ENCODE peak calls at places on chromosomes 6 and 20, in seven cellular contexts. E is vagina, B is suprapubic skin, Q is HepG2, R is endothelial cell of umbilical vein, M is breast epithelium, I is prostate gland. P is an unnamed sample.
A peak's percentile ranks its signal among the peaks of the same experiment; 100 is the strongest.

GRCh38 chr20:17990278-17990972 is 21.6 kb downstream of the MGME1 start:
- DNase-seq in B (no peak), I (no peak), Q (no peak), M (no peak), E (no peak), R (no peak), P (no peak)

GRCh38 chr20:47876348-47877056 is 91.2 kb upstream of the SULF2 start:
- DNase-seq in E (no peak), M (no peak), Q (no peak), R (peak; percentile 20), B (no peak), I (no peak), P (no peak)

GRCh38 chr6:11648436-11648775 is 110.9 kb downstream of the TMEM170B start:
- DNase-seq in I (no peak), M (no peak), R (no peak), B (no peak), E (no peak), Q (no peak), P (no peak)

GRCh38 chr6:167210375-167211295 is 52.9 kb upstream of the GPR31 start:
- DNase-seq in Q (peak; percentile 97), B (no peak), R (no peak), M (no peak), E (no peak), I (peak; percentile 54), P (no peak)

GRCh38 chr6:143877584-143878271 is 13.5 kb downstream of the ZC2HC1B start:
- DNase-seq in B (no peak), R (no peak), Q (no peak), I (no peak), E (no peak), M (no peak), P (no peak)

GRCh38 chr20:4369798-4370124 is 351.9 kb upstream of the PRND start:
- DNase-seq in E (no peak), B (no peak), Q (no peak), R (peak; percentile 35), I (no peak), M (no peak), P (no peak)

GRCh38 chr6:105179244-105180065 is at the start of gene POPDC3:
- DNase-seq in B (no peak), I (no peak), R (no peak), M (no peak), Q (no peak), E (no peak), P (no peak)

GRCh38 chr6:135358251-135358821 is 139.2 kb downstream of the AHI1 start:
- DNase-seq in I (no peak), E (no peak), Q (no peak), R (peak; percentile 46), B (no peak), M (no peak), P (no peak)

GRCh38 chr6:143236151-143236788 is 175.6 kb downstream of the AIG1 start:
- DNase-seq in M (no peak), Q (no peak), R (no peak), I (no peak), E (no peak), B (no peak), P (no peak)

GRCh38 chr6:163533443-163533842 is 118.9 kb downstream of the QKI start:
- DNase-seq in E (no peak), R (peak; percentile 54), I (peak; percentile 10), B (no peak), M (no peak), Q (peak; percentile 73), P (no peak)

GRCh38 chr6:135231469-135231844 is 50.3 kb downstream of the MYB start:
- DNase-seq in Q (no peak), R (no peak), I (no peak), M (no peak), B (no peak), E (no peak), P (no peak)

GRCh38 chr6:32969685-32970412 is 1.5 kb downstream of the BRD2 start:
- DNase-seq in R (peak; percentile 81), I (peak; percentile 69), E (peak; percentile 96), M (peak; percentile 75), B (peak; percentile 86), Q (peak; percentile 83), P (peak; percentile 92)
- TF ChIP-seq POLR2A in R (peak; percentile 12), I (no peak), E (no peak), M (peak; percentile 28), B (no peak), Q (no peak), P (peak; percentile 23)

GRCh38 chr6:2970753-2971419 is 481 bp downstream of the SERPINB6 start:
- DNase-seq in I (peak; percentile 53), Q (no peak), M (no peak), R (peak; percentile 56), E (no peak), B (peak; percentile 85), P (peak; percentile 97)
- TF ChIP-seq POLR2AphosphoS5 in I (no peak), Q (no peak), M (no peak), R (peak; percentile 57), E (no peak), B (no peak), P (peak; percentile 16)

GRCh38 chr6:158761746-158762145 is 57.4 kb downstream of the EZR start:
- DNase-seq in I (no peak), B (peak; percentile 4), E (no peak), Q (no peak), R (no peak), M (no peak), P (no peak)

GRCh38 chr6:158764188-158764849 is 54.8 kb downstream of the EZR start:
- DNase-seq in I (no peak), Q (no peak), B (peak; percentile 69), M (no peak), R (no peak), E (no peak), P (no peak)

GRCh38 chr6:158764941-158765340 is 54.2 kb downstream of the EZR start:
- DNase-seq in B (peak; percentile 11), R (no peak), E (no peak), Q (no peak), I (no peak), M (no peak), P (no peak)

GRCh38 chr6:158763440-158764187 is 55.6 kb downstream of the EZR start:
- DNase-seq in R (no peak), I (no peak), M (no peak), Q (no peak), E (no peak), B (no peak), P (no peak)

DNA sequence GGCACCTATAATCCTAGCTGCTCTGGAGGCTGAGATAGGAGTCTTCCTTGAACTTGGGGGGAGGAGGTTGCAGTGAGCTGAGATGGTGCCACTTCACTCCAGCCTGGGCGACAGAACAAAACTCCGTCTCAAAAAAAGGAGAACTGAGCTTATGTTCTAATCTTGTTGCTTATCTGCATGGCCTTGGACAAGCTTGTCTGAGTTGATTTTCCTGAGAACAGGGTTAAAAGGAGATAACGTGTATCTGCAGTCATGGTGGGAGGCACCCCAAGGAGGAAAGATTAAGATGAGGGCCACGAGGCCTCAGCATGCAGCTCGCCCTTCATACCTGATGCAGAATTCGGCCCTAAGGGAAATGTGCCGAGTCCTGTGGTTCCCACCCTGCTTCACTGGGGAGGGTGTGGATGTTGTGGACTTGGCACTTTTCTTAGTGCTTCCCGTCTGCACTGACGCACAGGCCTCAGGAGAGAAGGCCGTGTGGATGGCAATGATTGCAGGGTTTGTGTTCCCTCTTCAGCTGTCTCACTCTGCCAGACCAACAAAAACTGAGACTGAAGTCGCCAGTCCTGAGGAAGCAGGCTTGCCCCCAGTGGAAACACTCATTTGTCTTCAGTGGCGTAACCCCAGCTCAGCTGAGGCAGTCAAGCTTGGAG is 56.3 kb downstream of the EZR start:
- DNase-seq in R (no peak), M (no peak), I (no peak), Q (no peak), E (no peak), B (peak; percentile 64), P (no peak)
- TF ChIP-seq POLR2A in R (no peak), M (no peak), I (no peak), Q (no peak), E (no peak), B (no peak), P (no peak)

GRCh38 chr20:53752583-53752970 is 158.9 kb upstream of the ZNF217 start:
- DNase-seq in M (no peak), R (no peak), I (no peak), Q (no peak), E (no peak), B (no peak), P (no peak)

GRCh38 chr20:53751394-53752368 is 158.0 kb upstream of the ZNF217 start:
- DNase-seq in I (no peak), Q (no peak), R (peak; percentile 23), B (peak; percentile 38), M (no peak), E (no peak), P (no peak)

GRCh38 chr20:53753880-53754459 is 160.3 kb upstream of the ZNF217 start:
- DNase-seq in M (no peak), R (no peak), I (no peak), B (no peak), Q (peak; percentile 65), E (no peak), P (no peak)

GRCh38 chr20:53750827-53751393 is 157.3 kb upstream of the ZNF217 start:
- DNase-seq in Q (no peak), B (peak; percentile 55), I (peak; percentile 59), E (no peak), R (peak; percentile 29), M (no peak), P (no peak)

DNA sequence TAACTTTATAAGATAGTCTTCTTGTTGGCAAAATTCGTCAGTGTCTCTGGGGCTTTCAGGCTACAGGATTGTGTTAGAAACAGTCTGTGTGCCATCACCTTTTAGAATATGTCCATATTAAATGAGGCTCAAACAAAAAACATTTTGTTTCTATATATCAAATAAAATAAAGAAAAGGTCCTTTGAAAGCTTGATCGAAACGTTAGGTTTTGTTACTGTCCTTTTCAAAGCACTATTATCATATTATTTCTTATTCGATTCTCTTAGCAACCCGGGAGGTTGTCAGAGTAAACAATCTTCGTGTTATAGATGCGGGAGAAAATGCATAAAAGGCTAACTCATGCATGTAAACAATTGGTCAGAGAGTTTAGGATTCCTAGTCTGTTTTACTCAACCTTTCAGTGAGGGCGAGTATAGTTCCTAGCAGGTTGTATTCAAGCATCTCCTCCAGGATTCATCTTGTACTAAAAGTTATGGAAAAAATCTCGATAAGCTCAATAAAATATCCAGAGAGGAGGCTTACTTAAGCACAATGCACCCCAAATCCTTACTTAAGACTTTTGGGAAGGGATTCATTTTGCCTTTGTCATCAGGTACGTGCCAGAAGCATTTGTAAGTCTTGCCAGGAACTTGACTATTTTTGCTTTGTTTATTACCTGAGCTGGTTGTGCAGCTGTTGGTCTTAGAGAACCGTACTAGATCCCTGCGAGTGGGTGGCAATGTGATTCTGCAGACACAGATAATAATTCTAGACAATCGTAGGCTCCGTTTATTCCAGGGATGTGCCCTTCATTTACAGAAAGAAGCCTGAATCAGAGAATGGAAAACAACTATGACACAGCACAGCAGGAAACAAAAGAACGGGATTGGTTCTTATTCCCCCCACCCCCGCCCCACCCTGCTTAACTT is 159.6 kb upstream of the ZNF217 start:
- DNase-seq in R (no peak), B (peak; percentile 15), E (no peak), I (no peak), Q (no peak), M (no peak), P (no peak)
- TF ChIP-seq POLR2AphosphoS5 in R (no peak), B (no peak), E (no peak), I (no peak), Q (no peak), M (no peak), P (no peak)

DNA sequence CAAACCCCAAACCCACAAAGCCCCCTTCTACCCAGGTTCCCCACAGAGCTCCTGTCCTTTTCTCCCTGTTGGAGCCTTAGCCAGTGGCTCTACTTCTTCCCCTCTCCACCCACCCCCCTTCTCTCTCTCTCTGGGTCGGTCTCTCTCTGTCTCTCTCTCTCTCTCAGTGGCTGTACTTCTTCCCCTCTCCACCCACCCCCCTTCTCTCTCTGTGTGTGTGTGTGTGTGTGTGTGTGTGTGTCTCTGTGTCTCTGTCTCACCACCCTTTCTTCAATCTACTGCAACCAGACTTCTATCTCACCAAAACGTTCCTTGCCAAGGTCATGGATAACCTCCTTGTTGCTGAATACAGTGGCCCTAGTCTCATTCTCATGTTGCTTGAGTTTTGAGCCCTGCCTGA is 8.7 kb upstream of the OSER1 start:
- DNase-seq in I (no peak), M (no peak), E (no peak), B (no peak), Q (no peak), R (no peak), P (no peak)
- TF ChIP-seq POLR2A in I (no peak), M (no peak), E (no peak), B (no peak), Q (no peak), R (no peak), P (no peak)

P was measured in spleen.